ENCODE peak calls at places on chromosome 15, in four cellular contexts. One of them, this sample, is unnamed.

GRCh38 chr15:96058103-96058851 is 272.2 kb upstream of the NR2F2 start:
- DNase-seq in RPMI8226: peak; percentile 6
- DNase-seq in NCI-H345: no peak
- DNase-seq in sciatic nerve: no peak
- DNase-seq in this sample: no peak

GRCh38 chr15:85312925-85313324 is 67.5 kb upstream of the AKAP13 start:
- DNase-seq in RPMI8226: no peak
- DNase-seq in NCI-H345: no peak
- DNase-seq in sciatic nerve: no peak
- DNase-seq in this sample: no peak

GRCh38 chr15:95262866-95263564 is 1031.7 kb downstream of the MCTP2 start:
- DNase-seq in NCI-H345: no peak
- DNase-seq in RPMI8226: no peak
- DNase-seq in sciatic nerve: no peak
- DNase-seq in this sample: no peak

GRCh38 chr15:52651868-52652267 is 27.3 kb downstream of the ATOSA start:
- DNase-seq in RPMI8226: no peak
- DNase-seq in sciatic nerve: peak; percentile 66
- DNase-seq in NCI-H345: no peak
- DNase-seq in this sample: peak; percentile 76

GRCh38 chr15:100131321-100132224 is 210.2 kb downstream of the ADAMTS17 start:
- DNase-seq in NCI-H345: no peak
- DNase-seq in sciatic nerve: peak; percentile 79
- DNase-seq in RPMI8226: peak; percentile 30
- DNase-seq in this sample: no peak

GRCh38 chr15:75008249-75009017 is 13.1 kb downstream of the SCAMP5 start:
- DNase-seq in sciatic nerve: no peak
- DNase-seq in RPMI8226: peak; percentile 69
- DNase-seq in NCI-H345: no peak
- DNase-seq in this sample: no peak

GRCh38 chr15:83068054-83068453 is 1.0 kb upstream of the BTBD1 start:
- DNase-seq in RPMI8226: no peak
- DNase-seq in NCI-H345: no peak
- DNase-seq in sciatic nerve: no peak
- DNase-seq in this sample: no peak

GRCh38 chr15:64875641-64876223 is 34.0 kb downstream of the PLEKHO2 start:
- DNase-seq in NCI-H345: no peak
- DNase-seq in RPMI8226: no peak
- DNase-seq in sciatic nerve: no peak
- DNase-seq in this sample: no peak

GRCh38 chr15:87874896-87875661 is 381.5 kb downstream of the NTRK3 start:
- DNase-seq in RPMI8226: peak; percentile 68
- DNase-seq in NCI-H345: no peak
- DNase-seq in sciatic nerve: no peak
- DNase-seq in this sample: no peak

GRCh38 chr15:74322558-74323180 is 44.8 kb downstream of the CYP11A1 start:
- DNase-seq in sciatic nerve: peak; percentile 81
- DNase-seq in RPMI8226: peak; percentile 79
- DNase-seq in NCI-H345: peak; percentile 56
- DNase-seq in this sample: no peak

GRCh38 chr15:51181221-51181620 is 86.5 kb upstream of the TNFAIP8L3 start:
- DNase-seq in sciatic nerve: no peak
- DNase-seq in RPMI8226: no peak
- DNase-seq in NCI-H345: no peak
- DNase-seq in this sample: no peak

GRCh38 chr15:67521770-67522568 is 1.0 kb downstream of the C15orf61 start:
- DNase-seq in NCI-H345: peak; percentile 12
- DNase-seq in sciatic nerve: no peak
- DNase-seq in RPMI8226: peak; percentile 36
- DNase-seq in this sample: no peak

GRCh38 chr15:41323611-41324010 is 8.8 kb downstream of the OIP5 start:
- DNase-seq in NCI-H345: no peak
- DNase-seq in sciatic nerve: no peak
- DNase-seq in RPMI8226: no peak
- DNase-seq in this sample: no peak

GRCh38 chr15:30953731-30954378 is 37.6 kb downstream of the MTMR10 start:
- DNase-seq in RPMI8226: no peak
- DNase-seq in sciatic nerve: no peak
- DNase-seq in NCI-H345: no peak
- DNase-seq in this sample: peak; percentile 79

GRCh38 chr15:80569656-80570055 is 125.5 kb upstream of the ABHD17C start:
- DNase-seq in NCI-H345: no peak
- DNase-seq in RPMI8226: no peak
- DNase-seq in sciatic nerve: no peak
- DNase-seq in this sample: peak; percentile 46

GRCh38 chr15:52870015-52870414 is 79.9 kb upstream of the ONECUT1 start:
- DNase-seq in NCI-H345: no peak
- DNase-seq in sciatic nerve: no peak
- DNase-seq in RPMI8226: no peak
- DNase-seq in this sample: no peak

GRCh38 chr15:42063122-42063848 is 31.1 kb downstream of the PLA2G4D start:
- DNase-seq in RPMI8226: no peak
- DNase-seq in sciatic nerve: no peak
- DNase-seq in NCI-H345: no peak
- DNase-seq in this sample: peak; percentile 68

GRCh38 chr15:92614791-92615785 is 40.5 kb downstream of the FAM174B start:
- DNase-seq in sciatic nerve: peak; percentile 27
- DNase-seq in RPMI8226: no peak
- DNase-seq in NCI-H345: peak; percentile 33
- DNase-seq in this sample: no peak

GRCh38 chr15:25565470-25566264 is 126.8 kb upstream of the UBE3A start:
- DNase-seq in sciatic nerve: no peak
- DNase-seq in NCI-H345: no peak
- DNase-seq in RPMI8226: no peak
- DNase-seq in this sample: no peak

GRCh38 chr15:52263563-52263962 is 32.0 kb downstream of the MYO5C start:
- DNase-seq in NCI-H345: no peak
- DNase-seq in RPMI8226: no peak
- DNase-seq in sciatic nerve: no peak
- DNase-seq in this sample: no peak

GRCh38 chr15:59349715-59350420 is 22.8 kb downstream of the MYO1E start:
- DNase-seq in RPMI8226: no peak
- DNase-seq in NCI-H345: no peak
- DNase-seq in sciatic nerve: no peak
- DNase-seq in this sample: peak; percentile 78

GRCh38 chr15:85108136-85108535 is 126.5 kb downstream of the PDE8A start:
- DNase-seq in sciatic nerve: no peak
- DNase-seq in NCI-H345: no peak
- DNase-seq in RPMI8226: no peak
- DNase-seq in this sample: no peak

GRCh38 chr15:35271371-35272043 is 186.4 kb upstream of the NANOGP8 start:
- DNase-seq in sciatic nerve: no peak
- DNase-seq in RPMI8226: no peak
- DNase-seq in NCI-H345: no peak
- DNase-seq in this sample: no peak

GRCh38 chr15:80228959-80229610 is 22.9 kb downstream of the CTXND1 start:
- DNase-seq in sciatic nerve: no peak
- DNase-seq in NCI-H345: no peak
- DNase-seq in RPMI8226: no peak
- DNase-seq in this sample: no peak

GRCh38 chr15:77632760-77633133 is at the start of gene LINGO1:
- DNase-seq in sciatic nerve: no peak
- DNase-seq in NCI-H345: peak; percentile 23
- DNase-seq in RPMI8226: peak; percentile 33
- DNase-seq in this sample: no peak

GRCh38 chr15:67049351-67050044 is 15.9 kb upstream of the SMAD3 start:
- DNase-seq in sciatic nerve: no peak
- DNase-seq in RPMI8226: no peak
- DNase-seq in NCI-H345: no peak
- DNase-seq in this sample: peak; percentile 38